ENCODE peak calls at places on chromosomes 1 and 21, in seven cellular contexts. One of them, this sample, is unnamed.

GRCh38 chr1:17588048-17588781 is 48.7 kb downstream of the ARHGEF10L start:
- DNase-seq in fibroblast of mammary gland: peak; percentile 48
- DNase-seq in thyroid gland: peak; percentile 93
- DNase-seq in dorsolateral prefrontal cortex: no peak
- DNase-seq in A549: no peak
- DNase-seq in foreskin fibroblast: peak; percentile 64
- DNase-seq in pancreas: peak; percentile 93
- DNase-seq in this sample: peak; percentile 32

GRCh38 chr21:32336711-32337110 is 38.1 kb downstream of the MRAP start:
- DNase-seq in dorsolateral prefrontal cortex: no peak
- DNase-seq in fibroblast of mammary gland: peak; percentile 24
- DNase-seq in thyroid gland: no peak
- DNase-seq in A549: no peak
- DNase-seq in pancreas: no peak
- DNase-seq in foreskin fibroblast: peak; percentile 53
- DNase-seq in this sample: peak; percentile 73

GRCh38 chr1:76037314-76037713 is 37.2 kb upstream of the ST6GALNAC3 start:
- DNase-seq in thyroid gland: no peak
- DNase-seq in pancreas: no peak
- DNase-seq in dorsolateral prefrontal cortex: no peak
- DNase-seq in fibroblast of mammary gland: no peak
- DNase-seq in foreskin fibroblast: no peak
- DNase-seq in A549: no peak
- DNase-seq in this sample: no peak

GRCh38 chr1:243234978-243235657 is 20.0 kb downstream of the CEP170 start:
- DNase-seq in A549: no peak
- DNase-seq in pancreas: no peak
- DNase-seq in thyroid gland: no peak
- DNase-seq in foreskin fibroblast: peak; percentile 64
- DNase-seq in fibroblast of mammary gland: peak; percentile 74
- DNase-seq in dorsolateral prefrontal cortex: no peak
- DNase-seq in this sample: peak; percentile 70

GRCh38 chr1:52741259-52741658 is 15.0 kb downstream of the ZYG11B start:
- DNase-seq in A549: no peak
- DNase-seq in fibroblast of mammary gland: no peak
- DNase-seq in thyroid gland: no peak
- DNase-seq in dorsolateral prefrontal cortex: no peak
- DNase-seq in pancreas: no peak
- DNase-seq in foreskin fibroblast: no peak
- DNase-seq in this sample: no peak

GRCh38 chr1:1899266-1899966 is 8.5 kb upstream of the GNB1 start:
- DNase-seq in pancreas: peak; percentile 56
- DNase-seq in fibroblast of mammary gland: no peak
- DNase-seq in foreskin fibroblast: no peak
- DNase-seq in A549: no peak
- DNase-seq in dorsolateral prefrontal cortex: no peak
- DNase-seq in thyroid gland: no peak
- DNase-seq in this sample: no peak

GRCh38 chr1:82589588-82589987 is 788.9 kb downstream of the ADGRL2 start:
- DNase-seq in foreskin fibroblast: no peak
- DNase-seq in thyroid gland: no peak
- DNase-seq in dorsolateral prefrontal cortex: no peak
- DNase-seq in A549: no peak
- DNase-seq in pancreas: no peak
- DNase-seq in fibroblast of mammary gland: no peak
- DNase-seq in this sample: no peak

GRCh38 chr1:85601930-85602329 is 21.4 kb downstream of the CCN1 start:
- DNase-seq in pancreas: no peak
- DNase-seq in thyroid gland: no peak
- DNase-seq in fibroblast of mammary gland: no peak
- DNase-seq in dorsolateral prefrontal cortex: no peak
- DNase-seq in A549: no peak
- DNase-seq in foreskin fibroblast: no peak
- DNase-seq in this sample: no peak

GRCh38 chr1:43668956-43669355 is 19.0 kb downstream of the KDM4A start:
- DNase-seq in pancreas: no peak
- DNase-seq in thyroid gland: no peak
- DNase-seq in A549: no peak
- DNase-seq in foreskin fibroblast: peak; percentile 62
- DNase-seq in dorsolateral prefrontal cortex: no peak
- DNase-seq in fibroblast of mammary gland: peak; percentile 49
- DNase-seq in this sample: peak; percentile 42

GRCh38 chr1:90720137-90720636 is 3.1 kb upstream of the BARHL2 start:
- DNase-seq in A549: no peak
- DNase-seq in foreskin fibroblast: no peak
- DNase-seq in thyroid gland: no peak
- DNase-seq in pancreas: no peak
- DNase-seq in fibroblast of mammary gland: no peak
- DNase-seq in dorsolateral prefrontal cortex: no peak
- DNase-seq in this sample: no peak

GRCh38 chr1:90718411-90719320 is 1.6 kb upstream of the BARHL2 start:
- DNase-seq in foreskin fibroblast: no peak
- DNase-seq in A549: no peak
- DNase-seq in dorsolateral prefrontal cortex: no peak
- DNase-seq in pancreas: no peak
- DNase-seq in thyroid gland: no peak
- DNase-seq in fibroblast of mammary gland: no peak
- DNase-seq in this sample: no peak

GRCh38 chr1:90721210-90722194 is 4.4 kb upstream of the BARHL2 start:
- DNase-seq in foreskin fibroblast: peak; percentile 70
- DNase-seq in fibroblast of mammary gland: peak; percentile 54
- DNase-seq in pancreas: no peak
- DNase-seq in dorsolateral prefrontal cortex: no peak
- DNase-seq in A549: peak; percentile 15
- DNase-seq in thyroid gland: peak; percentile 72
- DNase-seq in this sample: peak; percentile 69

GRCh38 chr1:90717665-90718410 is 736 bp upstream of the BARHL2 start:
- DNase-seq in dorsolateral prefrontal cortex: no peak
- DNase-seq in A549: no peak
- DNase-seq in fibroblast of mammary gland: peak; percentile 34
- DNase-seq in thyroid gland: no peak
- DNase-seq in pancreas: no peak
- DNase-seq in foreskin fibroblast: peak; percentile 61
- DNase-seq in this sample: peak; percentile 9

GRCh38 chr1:90719321-90720136 is 2.4 kb upstream of the BARHL2 start:
- DNase-seq in dorsolateral prefrontal cortex: no peak
- DNase-seq in fibroblast of mammary gland: no peak
- DNase-seq in thyroid gland: no peak
- DNase-seq in A549: no peak
- DNase-seq in foreskin fibroblast: no peak
- DNase-seq in pancreas: no peak
- DNase-seq in this sample: no peak
- H3K4me3 ChIP-seq in dorsolateral prefrontal cortex: no peak overlapping the region
- H3K4me3 ChIP-seq in fibroblast of mammary gland: no peak overlapping the region
- H3K4me3 ChIP-seq in thyroid gland: no peak overlapping the region
- H3K4me3 ChIP-seq in A549: no peak overlapping the region
- H3K4me3 ChIP-seq in foreskin fibroblast: no peak overlapping the region
- H3K4me3 ChIP-seq in pancreas: no peak overlapping the region
- H3K4me3 ChIP-seq in this sample: no peak overlapping the region

GRCh38 chr1:231162300-231162969 is 577 bp downstream of the TRIM67 start:
- DNase-seq in fibroblast of mammary gland: peak; percentile 12
- DNase-seq in pancreas: peak; percentile 85
- DNase-seq in dorsolateral prefrontal cortex: no peak
- DNase-seq in foreskin fibroblast: peak; percentile 74
- DNase-seq in thyroid gland: peak; percentile 55
- DNase-seq in A549: peak; percentile 52
- DNase-seq in this sample: peak; percentile 49
- TF ChIP-seq CTCF in fibroblast of mammary gland: no peak
- TF ChIP-seq CTCF in pancreas: no peak
- TF ChIP-seq CTCF in dorsolateral prefrontal cortex: no peak
- TF ChIP-seq CTCF in foreskin fibroblast: no peak
- TF ChIP-seq CTCF in thyroid gland: no peak
- TF ChIP-seq CTCF in A549: peak; percentile 9
- TF ChIP-seq CTCF in this sample: no peak

GRCh38 chr1:246580497-246581047 is 14.3 kb downstream of the CNST start:
- DNase-seq in dorsolateral prefrontal cortex: no peak
- DNase-seq in fibroblast of mammary gland: no peak
- DNase-seq in pancreas: no peak
- DNase-seq in A549: no peak
- DNase-seq in thyroid gland: no peak
- DNase-seq in foreskin fibroblast: no peak
- DNase-seq in this sample: no peak

GRCh38 chr1:246583448-246584185 is 17.4 kb downstream of the CNST start:
- DNase-seq in thyroid gland: peak; percentile 59
- DNase-seq in A549: no peak
- DNase-seq in dorsolateral prefrontal cortex: no peak
- DNase-seq in fibroblast of mammary gland: peak; percentile 77
- DNase-seq in foreskin fibroblast: peak; percentile 79
- DNase-seq in pancreas: no peak
- DNase-seq in this sample: peak; percentile 71

GRCh38 chr1:246583056-246583440 is 16.8 kb downstream of the CNST start:
- DNase-seq in dorsolateral prefrontal cortex: no peak
- DNase-seq in A549: no peak
- DNase-seq in pancreas: no peak
- DNase-seq in fibroblast of mammary gland: no peak
- DNase-seq in foreskin fibroblast: no peak
- DNase-seq in thyroid gland: no peak
- DNase-seq in this sample: no peak

GRCh38 chr1:246579818-246580217 is 13.6 kb downstream of the CNST start:
- DNase-seq in foreskin fibroblast: no peak
- DNase-seq in thyroid gland: no peak
- DNase-seq in dorsolateral prefrontal cortex: no peak
- DNase-seq in fibroblast of mammary gland: no peak
- DNase-seq in pancreas: no peak
- DNase-seq in A549: no peak
- DNase-seq in this sample: no peak

GRCh38 chr1:246582301-246583055 is 16.2 kb downstream of the CNST start:
- DNase-seq in foreskin fibroblast: no peak
- DNase-seq in thyroid gland: no peak
- DNase-seq in A549: no peak
- DNase-seq in dorsolateral prefrontal cortex: no peak
- DNase-seq in pancreas: no peak
- DNase-seq in fibroblast of mammary gland: no peak
- DNase-seq in this sample: no peak
- H3K4me3 ChIP-seq in foreskin fibroblast: no peak overlapping the region
- H3K4me3 ChIP-seq in thyroid gland: no peak overlapping the region
- H3K4me3 ChIP-seq in A549: no peak overlapping the region
- H3K4me3 ChIP-seq in dorsolateral prefrontal cortex: no peak overlapping the region
- H3K4me3 ChIP-seq in pancreas: no peak overlapping the region
- H3K4me3 ChIP-seq in fibroblast of mammary gland: no peak overlapping the region
- H3K4me3 ChIP-seq in this sample: no peak overlapping the region

GRCh38 chr1:8879348-8880067 is 1.0 kb upstream of the ENO1 start:
- DNase-seq in foreskin fibroblast: no peak
- DNase-seq in A549: no peak
- DNase-seq in pancreas: no peak
- DNase-seq in dorsolateral prefrontal cortex: no peak
- DNase-seq in thyroid gland: peak; percentile 78
- DNase-seq in fibroblast of mammary gland: no peak
- DNase-seq in this sample: peak; percentile 50
- TF ChIP-seq CTCF in foreskin fibroblast: peak; percentile 4
- TF ChIP-seq CTCF in A549: no peak
- TF ChIP-seq CTCF in pancreas: no peak
- TF ChIP-seq CTCF in dorsolateral prefrontal cortex: no peak
- TF ChIP-seq CTCF in thyroid gland: peak; percentile 0
- TF ChIP-seq CTCF in fibroblast of mammary gland: no peak
- TF ChIP-seq CTCF in this sample: peak; percentile 27

GRCh38 chr1:228405979-228406265 is 713 bp downstream of the TRIM11 start:
- DNase-seq in fibroblast of mammary gland: no peak
- DNase-seq in dorsolateral prefrontal cortex: no peak
- DNase-seq in foreskin fibroblast: no peak
- DNase-seq in A549: no peak
- DNase-seq in pancreas: no peak
- DNase-seq in thyroid gland: peak; percentile 14
- DNase-seq in this sample: peak; percentile 31

GRCh38 chr1:228407118-228408040 is 744 bp upstream of the TRIM11 start:
- DNase-seq in dorsolateral prefrontal cortex: no peak
- DNase-seq in fibroblast of mammary gland: no peak
- DNase-seq in foreskin fibroblast: no peak
- DNase-seq in pancreas: no peak
- DNase-seq in A549: no peak
- DNase-seq in thyroid gland: no peak
- DNase-seq in this sample: peak; percentile 30

GRCh38 chr1:228410015-228410414 is 3.4 kb upstream of the TRIM11 start:
- DNase-seq in pancreas: no peak
- DNase-seq in foreskin fibroblast: peak; percentile 76
- DNase-seq in fibroblast of mammary gland: peak; percentile 66
- DNase-seq in A549: no peak
- DNase-seq in dorsolateral prefrontal cortex: no peak
- DNase-seq in thyroid gland: no peak
- DNase-seq in this sample: peak; percentile 73

GRCh38 chr1:228408869-228409805 is 2.5 kb upstream of the TRIM11 start:
- DNase-seq in fibroblast of mammary gland: no peak
- DNase-seq in foreskin fibroblast: no peak
- DNase-seq in pancreas: no peak
- DNase-seq in thyroid gland: no peak
- DNase-seq in dorsolateral prefrontal cortex: no peak
- DNase-seq in A549: no peak
- DNase-seq in this sample: no peak

DNA sequence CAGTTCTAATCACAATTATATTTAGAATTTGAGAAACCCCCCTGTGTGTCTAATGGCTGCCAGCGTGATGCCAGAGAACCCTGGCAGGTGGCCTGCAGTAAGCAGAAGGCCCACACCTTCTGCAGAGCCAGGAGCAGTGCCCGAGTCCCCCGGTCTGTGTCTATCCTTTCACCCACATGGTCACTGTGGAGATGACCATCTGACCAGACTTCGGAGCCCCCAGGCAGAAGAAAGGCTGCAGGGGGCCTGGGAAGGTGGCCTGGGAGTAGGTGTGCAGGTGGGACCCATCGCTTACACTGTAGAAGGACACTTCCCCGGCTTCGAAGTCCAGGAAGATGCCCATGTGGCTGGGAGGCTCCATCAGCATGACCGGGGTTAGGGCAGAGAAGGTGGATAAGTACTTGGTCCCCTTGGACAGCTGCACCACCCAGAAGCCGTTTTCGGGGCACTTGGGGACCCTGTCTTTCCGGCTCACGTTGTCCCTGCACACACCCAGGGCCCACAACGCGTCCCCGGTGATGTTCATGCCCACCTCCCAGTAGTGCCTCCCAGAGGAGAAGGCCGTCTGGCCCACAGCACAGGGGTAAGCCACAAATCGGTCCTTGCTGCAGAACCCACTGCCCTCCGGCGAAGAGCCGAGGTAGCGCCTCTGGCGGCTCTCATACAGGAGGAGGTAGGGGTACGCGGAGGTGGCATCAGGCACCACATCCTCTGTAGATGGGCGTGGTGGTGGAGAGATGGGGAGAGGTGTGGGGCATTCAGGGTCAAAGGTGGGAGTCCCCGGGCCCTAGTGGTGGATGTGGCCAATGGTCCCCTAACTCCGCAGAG is 1.6 kb upstream of the TRIM11 start:
- DNase-seq in pancreas: no peak
- DNase-seq in foreskin fibroblast: no peak
- DNase-seq in A549: no peak
- DNase-seq in thyroid gland: no peak
- DNase-seq in dorsolateral prefrontal cortex: no peak
- DNase-seq in fibroblast of mammary gland: no peak
- DNase-seq in this sample: no peak
- H3K4me3 ChIP-seq in pancreas: no peak overlapping the region
- H3K4me3 ChIP-seq in foreskin fibroblast: peak overlapping the region; percentile 87
- H3K4me3 ChIP-seq in A549: peak overlapping the region; percentile 97
- H3K4me3 ChIP-seq in thyroid gland: no peak overlapping the region
- H3K4me3 ChIP-seq in dorsolateral prefrontal cortex: peak overlapping the region; percentile 97
- H3K4me3 ChIP-seq in fibroblast of mammary gland: peak overlapping the region; percentile 77
- H3K4me3 ChIP-seq in this sample: peak overlapping the region; percentile 94

This sample was measured in choroid plexus epithelial cell.